ENCODE peak calls at places on chromosomes 16 and 17, in seven cellular contexts. F, W, H, G, A, C and I are unnamed samples.

GRCh38 chr16:88560722-88561484 is 9.3 kb upstream of the ZC3H18 start:
- DNase-seq in F (no peak), W (no peak), H (no peak), G (no peak), A (no peak), C (peak; percentile 50), I (peak; percentile 91)

GRCh38 chr17:57654040-57654775 is 90.9 kb downstream of the CCDC182 start:
- DNase-seq in F (no peak), W (no peak), H (no peak), G (peak; percentile 37), A (no peak), C (no peak), I (no peak)

GRCh38 chr17:79818026-79818758 is 21.0 kb downstream of the CBX4 start:
- DNase-seq in F (no peak), W (no peak), H (no peak), G (no peak), A (no peak), C (no peak), I (no peak)

GRCh38 chr16:67063008-67063407 is 34.1 kb downstream of the CBFB start:
- DNase-seq in F (no peak), W (no peak), H (no peak), G (no peak), A (no peak), C (no peak), I (no peak)

GRCh38 chr16:1338119-1338730 is 4.8 kb downstream of the BAIAP3 start:
- DNase-seq in F (no peak), W (peak; percentile 68), H (no peak), G (no peak), A (no peak), C (peak; percentile 51), I (peak; percentile 81)

GRCh38 chr16:67514382-67514828 is 14.2 kb upstream of the RIPOR1 start:
- DNase-seq in F (peak; percentile 72), W (peak; percentile 93), H (no peak), G (peak; percentile 87), A (peak; percentile 62), C (peak; percentile 85), I (peak; percentile 88)

GRCh38 chr17:12659500-12659899 is 6.2 kb upstream of the MYOCD start:
- DNase-seq in F (no peak), W (no peak), H (no peak), G (no peak), A (no peak), C (no peak), I (no peak)

GRCh38 chr17:17666111-17666714 is 15.0 kb upstream of the RAI1 start:
- DNase-seq in F (no peak), W (no peak), H (no peak), G (peak; percentile 88), A (no peak), C (peak; percentile 77), I (no peak)

GRCh38 chr16:75096730-75097129 is 19.9 kb downstream of the LDHD start:
- DNase-seq in F (no peak), W (no peak), H (peak; percentile 46), G (peak; percentile 83), A (no peak), C (peak; percentile 90), I (peak; percentile 91)

GRCh38 chr16:84286568-84287220 is 8.0 kb upstream of the WFDC1 start:
- DNase-seq in F (peak; percentile 50), W (no peak), H (no peak), G (peak; percentile 85), A (peak; percentile 74), C (no peak), I (no peak)

GRCh38 chr17:43669971-43670644 is 8.4 kb upstream of the MEOX1 start:
- DNase-seq in F (no peak), W (no peak), H (no peak), G (peak; percentile 75), A (no peak), C (peak; percentile 89), I (peak; percentile 79)

GRCh38 chr17:47742319-47743181 is 9.5 kb downstream of the TBX21 start:
- DNase-seq in F (no peak), W (peak; percentile 45), H (no peak), G (peak; percentile 66), A (peak; percentile 39), C (peak; percentile 15), I (peak; percentile 92)

GRCh38 chr16:81901483-81901882 is 109.8 kb downstream of the SDR42E1 start:
- DNase-seq in F (no peak), W (no peak), H (no peak), G (no peak), A (no peak), C (peak; percentile 85), I (no peak)

GRCh38 chr16:57392694-57393093 is 11.9 kb upstream of the CCL17 start:
- DNase-seq in F (no peak), W (no peak), H (no peak), G (no peak), A (no peak), C (peak; percentile 26), I (no peak)

GRCh38 chr16:67188798-67189197 is 1.1 kb downstream of the EXOC3L1 start:
- DNase-seq in F (no peak), W (no peak), H (no peak), G (no peak), A (no peak), C (no peak), I (no peak)

DNA sequence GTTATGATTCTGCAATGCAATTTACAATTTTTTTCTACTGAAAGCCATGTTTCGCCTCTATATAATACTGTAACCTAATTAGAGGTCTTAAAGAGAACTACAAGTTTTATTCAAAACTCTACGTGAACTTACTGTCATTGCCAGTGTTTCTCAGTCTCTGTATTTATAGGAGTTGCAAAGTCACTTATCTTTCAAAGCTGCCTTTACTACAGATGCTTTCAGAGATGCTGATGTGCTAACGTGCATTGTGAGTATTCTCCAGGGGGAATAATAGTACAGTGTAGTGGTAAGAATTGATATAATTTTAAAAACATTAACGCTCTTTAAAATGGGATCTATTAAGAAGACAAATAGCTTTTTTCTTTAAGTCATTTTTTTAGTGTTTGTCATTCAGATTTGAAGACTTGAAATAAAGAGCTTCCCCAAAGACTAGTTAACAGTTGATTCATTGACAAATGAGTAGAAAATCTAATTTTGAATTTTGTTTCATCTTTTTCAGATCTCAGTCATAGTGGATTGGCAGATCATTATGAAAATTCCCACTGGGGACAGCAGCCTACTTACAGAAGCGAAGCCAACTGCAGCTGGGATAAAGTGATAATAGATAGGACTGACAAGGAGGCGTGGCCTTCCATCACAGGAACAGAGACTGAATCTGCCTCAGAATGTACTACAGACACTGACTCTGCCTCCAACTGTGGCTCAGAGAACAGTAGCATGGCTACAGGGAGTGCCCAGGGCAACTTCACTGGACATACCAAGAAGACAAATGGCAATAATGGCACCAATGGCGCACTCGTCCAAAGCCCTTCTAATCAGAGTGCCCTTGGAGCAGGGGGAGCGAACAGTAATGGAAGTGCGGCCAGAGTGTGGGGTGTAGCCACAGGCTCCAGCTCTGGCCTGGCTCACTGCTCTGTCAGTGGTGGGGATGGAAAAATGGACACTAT is 79.9 kb downstream of the TMC6 start:
- DNase-seq in F (no peak), W (no peak), H (no peak), G (no peak), A (no peak), C (no peak), I (no peak)
- H3K36me3 ChIP-seq in F (no peaks in the 10 kb centered on the region), W (peaks cover 25% of the 10 kb centered on the region), H (peaks cover 11% of the 10 kb centered on the region), G (peaks cover 15% of the 10 kb centered on the region), A (peaks cover 3% of the 10 kb centered on the region), C (no peaks in the 10 kb centered on the region), I (peaks cover 35% of the 10 kb centered on the region)

DNA sequence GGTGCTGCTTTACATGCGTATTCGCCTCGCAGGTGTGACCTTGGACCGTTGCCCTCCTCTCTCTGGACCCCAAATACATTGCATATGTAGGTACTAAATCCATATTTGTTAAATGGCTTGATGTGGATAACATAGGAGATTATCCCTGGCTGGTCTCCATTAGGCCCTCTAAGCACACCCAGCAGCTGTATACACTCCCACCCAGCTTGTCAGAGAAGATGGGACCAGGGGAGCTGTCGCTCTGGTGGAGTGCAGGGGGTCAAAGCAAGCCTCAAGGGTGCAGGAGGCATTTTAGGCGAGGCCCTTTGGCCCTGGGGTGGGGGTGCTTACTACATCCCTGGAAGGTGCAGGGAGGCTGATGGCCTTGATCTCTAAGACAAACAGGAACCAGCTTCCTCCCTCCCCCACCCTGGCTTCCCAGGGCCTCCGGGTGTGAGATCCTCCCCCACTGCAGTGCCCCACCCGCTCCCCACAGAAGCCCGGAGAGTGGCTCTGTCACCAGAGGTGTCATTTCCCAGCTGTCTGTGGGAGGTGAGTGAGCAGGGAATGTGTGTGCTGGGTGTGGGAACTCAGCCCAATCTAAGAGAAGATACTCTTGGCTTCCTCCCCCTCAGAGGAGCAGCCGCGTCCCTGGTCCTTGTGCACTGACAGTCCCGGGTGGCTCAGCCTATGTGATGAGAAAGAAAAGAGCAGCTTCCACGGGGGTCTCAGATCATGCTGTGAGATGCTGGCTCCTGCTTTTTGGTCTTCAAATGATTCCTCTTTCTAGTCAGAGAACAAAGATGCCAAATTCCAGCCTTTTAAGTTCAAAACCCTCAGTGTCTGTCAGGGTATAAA is 1.4 kb upstream of the VAMP2 start:
- DNase-seq in F (peak; percentile 76), W (peak; percentile 84), H (no peak), G (peak; percentile 94), A (peak; percentile 82), C (no peak), I (peak; percentile 91)
- H3K4me3 ChIP-seq in F (peak overlapping the region; percentile 1), W (no peak overlapping the region), H (no peak overlapping the region), G (no peak overlapping the region), A (peak overlapping the region; percentile 4), C (no peak overlapping the region), I (peak overlapping the region; percentile 78)

DNA sequence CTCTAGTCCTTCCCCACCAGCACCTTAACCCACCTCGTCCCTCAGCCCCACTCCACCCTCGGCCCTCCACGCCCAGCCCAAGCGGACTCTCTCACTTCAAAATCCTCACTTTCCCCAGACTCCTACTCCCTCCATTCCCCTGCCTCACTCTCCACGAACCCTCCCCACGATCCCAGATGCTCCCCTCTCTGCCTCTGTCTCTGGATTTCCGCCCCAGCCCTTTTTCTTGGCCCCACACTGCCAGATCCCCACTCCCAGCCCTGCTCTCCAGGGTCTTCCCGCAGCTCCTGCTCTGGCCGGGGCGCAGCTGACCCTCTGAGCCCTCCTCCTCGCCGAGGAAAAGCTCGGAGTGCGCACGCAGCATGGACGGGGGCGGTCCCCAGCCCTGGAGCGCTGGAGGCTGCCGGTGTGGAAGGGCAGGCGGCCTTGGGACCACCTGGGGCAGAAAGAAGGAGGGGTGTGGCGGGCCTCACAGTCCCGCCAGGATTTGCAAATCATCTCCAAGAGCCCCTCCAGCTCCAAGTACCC is at the start of gene TMEM114:
- DNase-seq in F (no peak), W (no peak), H (no peak), G (no peak), A (no peak), C (no peak), I (peak; percentile 84)
- H3K36me3 ChIP-seq in F (no peaks in the 10 kb centered on the region), W (no peaks in the 10 kb centered on the region), H (no peaks in the 10 kb centered on the region), G (no peaks in the 10 kb centered on the region), A (no peaks in the 10 kb centered on the region), C (no peaks in the 10 kb centered on the region), I (no peaks in the 10 kb centered on the region)

DNA sequence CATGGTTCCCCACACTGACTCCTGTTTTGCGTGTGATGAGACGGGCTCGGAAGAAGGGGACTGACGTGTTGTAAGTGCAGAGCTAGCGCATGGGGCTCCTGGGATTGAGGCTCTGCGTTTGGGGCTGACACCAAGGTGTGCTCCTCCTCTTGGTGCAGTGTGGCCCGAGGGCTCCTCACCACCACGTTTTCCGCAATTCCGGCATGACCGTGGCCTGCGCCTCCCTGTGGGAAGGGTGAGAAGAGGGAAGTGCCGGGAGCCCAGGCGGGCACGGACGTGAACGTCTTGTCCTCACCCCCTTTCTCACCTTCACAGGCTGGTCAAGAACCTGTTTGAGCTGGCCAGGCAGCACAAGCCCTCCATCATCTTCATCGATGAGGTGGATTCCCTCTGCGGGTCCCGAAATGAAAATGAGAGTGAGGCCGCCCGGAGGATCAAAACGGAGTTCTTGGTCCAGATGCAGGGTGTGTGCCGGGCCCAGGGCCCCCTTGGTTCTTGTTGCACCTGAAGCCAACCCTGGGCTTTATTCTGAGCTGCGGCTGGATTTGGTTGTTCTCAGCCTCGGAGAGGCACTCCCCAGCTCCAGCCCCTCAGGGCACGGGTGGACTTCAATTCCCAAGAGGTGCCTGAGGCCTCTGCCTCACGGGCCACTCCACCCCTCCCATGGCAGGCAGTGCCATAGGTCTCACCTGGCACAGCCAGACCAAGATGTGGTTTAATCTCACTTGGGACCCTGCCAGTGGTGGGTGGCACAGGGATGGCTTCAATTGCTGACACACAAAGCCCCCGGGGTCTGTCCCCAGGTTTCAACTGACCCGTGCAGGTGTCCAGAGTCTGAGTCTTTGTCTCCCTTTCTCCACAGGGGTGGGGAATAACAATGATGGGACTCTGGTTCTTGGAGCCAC is 8.9 kb downstream of the VPS4A start:
- DNase-seq in F (no peak), W (no peak), H (no peak), G (peak; percentile 80), A (no peak), C (no peak), I (no peak)
- H3K4me3 ChIP-seq in F (no peak overlapping the region), W (no peak overlapping the region), H (no peak overlapping the region), G (no peak overlapping the region), A (no peak overlapping the region), C (no peak overlapping the region), I (no peak overlapping the region)